ENCODE peak calls at places on chromosomes 12 and 14, in four cellular contexts. E, U, V and Q are unnamed samples.

GRCh38 chr12:106254724-106255123 is 6.9 kb upstream of the CKAP4 start:
- DNase-seq in E (no peak), V (no peak), U (no peak), Q (no peak)

GRCh38 chr12:92597997-92598396 is 104.8 kb upstream of the PLEKHG7 start:
- DNase-seq in U (no peak), V (no peak), E (no peak), Q (no peak)

GRCh38 chr14:74504412-74504811 is 10.8 kb downstream of the ISCA2 start:
- DNase-seq in E (no peak), V (no peak), U (no peak), Q (no peak)

GRCh38 chr12:42235426-42235825 is 2.6 kb downstream of the YAF2 start:
- DNase-seq in V (no peak), U (no peak), E (no peak), Q (no peak)

GRCh38 chr12:66269757-66270383 is 32.4 kb upstream of the HELB start:
- DNase-seq in V (peak; percentile 69), E (peak; percentile 49), U (peak; percentile 5), Q (no peak)

GRCh38 chr12:64625243-64626077 is 15.2 kb downstream of the RASSF3 start:
- DNase-seq in V (peak; percentile 86), U (peak; percentile 78), E (peak; percentile 72), Q (no peak)

GRCh38 chr12:67048371-67048770 is 220.8 kb upstream of the CAND1 start:
- DNase-seq in E (no peak), U (no peak), V (no peak), Q (no peak)

GRCh38 chr12:49789992-49790391 is 38.2 kb downstream of the NCKAP5L start:
- DNase-seq in V (no peak), U (no peak), E (no peak), Q (no peak)

GRCh38 chr12:68521848-68522502 is 88.7 kb upstream of the RAP1B start:
- DNase-seq in V (no peak), U (no peak), E (no peak), Q (no peak)

GRCh38 chr14:87205811-87206210 is 787.2 kb downstream of the GALC start:
- DNase-seq in E (no peak), U (no peak), V (no peak), Q (no peak)

GRCh38 chr12:10590976-10591375 is 22.4 kb downstream of the MAGOHB start:
- DNase-seq in V (no peak), E (no peak), U (no peak), Q (no peak)

GRCh38 chr14:101819251-101819990 is 57.9 kb downstream of the PPP2R5C start:
- DNase-seq in E (no peak), U (no peak), V (no peak), Q (no peak)

GRCh38 chr12:11710431-11710830 is 61.0 kb downstream of the ETV6 start:
- DNase-seq in E (no peak), U (no peak), V (no peak), Q (no peak)

GRCh38 chr14:96630281-96630680 is 128.1 kb downstream of the PAPOLA start:
- DNase-seq in U (no peak), V (no peak), E (no peak), Q (no peak)

GRCh38 chr14:72710212-72710611 is 183.7 kb downstream of the DPF3 start:
- DNase-seq in U (no peak), E (no peak), V (no peak), Q (no peak)

GRCh38 chr12:121748571-121749265 is 36.2 kb downstream of the TMEM120B start:
- DNase-seq in E (peak; percentile 89), V (no peak), U (no peak), Q (no peak)

GRCh38 chr12:26666286-26666685 is 166.7 kb downstream of the ITPR2 start:
- DNase-seq in V (no peak), E (no peak), U (no peak), Q (no peak)

GRCh38 chr12:118050972-118051910 is 9.7 kb downstream of the WSB2 start:
- DNase-seq in E (no peak), V (no peak), U (no peak), Q (no peak)

GRCh38 chr12:26493656-26494055 is 298.3 kb downstream of the SSPN start:
- DNase-seq in V (no peak), E (no peak), U (no peak), Q (no peak)

GRCh38 chr12:123602651-123603195 is 824 bp downstream of the DDX55 start:
- DNase-seq in E (no peak), V (peak; percentile 72), U (no peak), Q (no peak)

GRCh38 chr14:59754256-59754655 is 116.3 kb downstream of the RTN1 start:
- DNase-seq in V (no peak), U (no peak), E (no peak), Q (no peak)

GRCh38 chr12:15323530-15323929 is 1.2 kb downstream of the PTPRO start:
- DNase-seq in E (no peak), U (no peak), V (no peak), Q (no peak)

DNA sequence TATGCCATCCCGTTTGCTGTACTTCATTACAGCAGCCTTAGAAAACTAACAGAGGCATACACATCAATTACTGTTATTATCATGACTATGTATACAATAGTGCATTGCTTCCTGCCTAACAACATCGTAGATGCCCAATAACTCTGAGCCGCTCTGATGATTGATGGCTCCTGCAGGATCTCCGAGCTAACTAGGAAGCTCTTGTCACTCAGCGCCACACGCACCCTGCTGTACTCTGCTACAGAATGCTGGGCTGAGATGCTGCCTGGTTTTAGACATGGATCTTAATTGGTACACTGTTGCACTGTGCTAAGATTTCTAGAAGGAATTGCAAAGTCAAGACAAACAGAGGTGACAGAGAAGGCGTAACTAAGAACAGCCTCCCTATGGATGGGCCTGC is 169.3 kb downstream of the SLC15A4 start:
- DNase-seq in E (no peak), U (no peak), V (no peak), Q (no peak)
- TF ChIP-seq POLR2AphosphoS5 in E (no peak), U (no peak), V (no peak), Q (no peak)

GRCh38 chr14:68775614-68776126 is 17.2 kb downstream of the ZFP36L1 start:
- DNase-seq in E (no peak), U (no peak), V (no peak), Q (no peak)
- TF ChIP-seq SPI1 in E (no peak), U (no peak), V (no peak), Q (no peak)

GRCh38 chr12:38465020-38465419 is 148.4 kb downstream of the ALG10B start:
- DNase-seq in E (no peak), V (no peak), U (no peak), Q (no peak)
- TF ChIP-seq POLR2AphosphoS5 in E (no peak), V (no peak), U (no peak), Q (no peak)

DNA sequence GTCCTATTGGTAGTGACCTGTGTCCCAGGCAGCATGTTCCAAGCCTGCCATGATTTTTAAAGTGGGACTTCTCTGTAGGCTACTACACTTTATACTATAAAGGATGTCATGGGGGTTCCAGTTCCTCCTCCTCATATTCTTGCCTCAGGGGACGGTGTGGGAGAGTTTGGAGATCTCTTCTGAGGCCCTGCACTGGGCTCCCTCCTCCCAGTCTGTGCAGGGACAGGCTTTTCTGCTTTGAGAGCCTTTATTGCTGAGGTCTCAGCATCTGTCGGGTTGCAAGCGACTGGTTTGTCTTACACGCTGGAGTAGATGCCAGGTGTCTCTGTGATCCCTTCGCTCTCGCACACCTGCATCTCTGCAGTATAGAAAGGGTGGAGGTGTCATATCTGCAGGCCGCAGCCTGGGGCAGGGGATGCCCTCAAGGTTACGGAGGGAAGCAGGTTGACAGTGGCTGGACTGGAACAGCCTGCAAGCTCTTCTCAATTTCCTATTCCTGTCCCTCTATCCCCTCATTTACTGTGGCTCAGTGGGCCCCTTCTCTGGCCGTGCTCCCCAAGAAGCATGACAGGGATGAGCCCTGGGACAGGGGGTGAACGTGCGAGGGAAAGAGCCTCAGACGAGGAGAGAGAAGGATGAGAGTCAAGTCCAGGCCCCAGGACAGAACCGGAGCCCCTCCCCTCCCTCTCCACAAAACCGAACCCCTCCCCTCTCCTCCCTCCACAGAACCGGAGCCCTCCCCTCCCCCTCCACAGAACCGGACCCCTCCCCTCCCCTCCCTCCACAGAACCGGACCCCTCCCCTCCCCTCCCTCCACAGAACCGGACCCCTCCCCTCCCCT is 51.3 kb downstream of the SLC6A12 start:
- DNase-seq in U (no peak), V (no peak), E (no peak), Q (no peak)
- TF ChIP-seq SPI1 in U (no peak), V (no peak), E (no peak), Q (no peak)

DNA sequence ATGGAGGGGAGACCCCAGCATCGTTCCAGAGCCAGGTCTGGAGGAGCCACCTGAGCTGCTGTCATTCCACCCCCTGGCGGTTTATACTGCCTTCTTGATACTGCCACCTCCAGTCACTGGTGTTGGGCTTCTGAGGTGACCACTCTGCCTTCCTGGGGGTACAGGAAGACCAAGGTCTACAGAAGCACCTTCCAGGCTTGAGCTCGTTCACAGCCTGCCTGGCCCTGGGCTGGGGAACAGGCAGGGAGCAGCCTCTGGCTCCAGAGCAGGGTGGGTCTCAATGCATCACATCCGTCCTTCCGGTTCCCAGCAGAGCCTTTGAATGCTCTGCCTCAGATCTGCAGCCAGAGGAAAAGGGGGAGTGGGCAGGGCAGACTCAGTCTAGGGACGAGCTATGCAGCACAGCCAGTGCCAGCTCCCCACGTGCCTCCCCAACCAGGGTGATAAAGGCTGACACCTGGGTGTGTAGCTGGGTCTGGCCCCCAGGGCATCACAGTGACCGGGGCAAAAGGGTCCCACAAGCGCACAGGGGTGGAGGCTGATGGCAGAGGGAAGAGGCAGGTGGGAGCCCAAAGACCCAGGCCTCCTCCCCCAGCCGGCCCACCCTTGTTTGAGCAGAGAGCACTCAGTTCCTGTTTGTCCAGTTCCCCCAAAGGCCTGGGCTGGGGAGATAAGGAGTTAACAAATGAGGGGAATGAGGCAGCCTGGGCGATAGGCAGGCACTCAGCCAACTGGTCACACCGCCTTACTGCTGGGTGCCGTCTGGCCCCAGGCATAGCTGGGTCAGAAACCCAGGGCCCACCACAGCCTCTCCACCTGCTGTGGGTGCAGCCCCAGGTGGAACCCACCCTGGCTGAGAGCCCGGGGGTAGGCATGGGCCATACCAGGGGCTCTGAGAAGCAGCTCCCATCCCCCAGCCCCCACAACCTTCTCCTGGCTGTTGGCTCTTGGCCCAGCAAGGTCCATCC is 17.1 kb downstream of the DEGS2 start:
- DNase-seq in E (peak; percentile 92), U (no peak), V (peak; percentile 33), Q (no peak)
- TF ChIP-seq POLR2AphosphoS5 in E (peak; percentile 85), U (no peak), V (peak; percentile 14), Q (no peak)

GRCh38 chr14:22163051-22163450 is 426.0 kb downstream of the DAD1 start:
- DNase-seq in E (no peak), V (no peak), U (no peak), Q (no peak)
- TF ChIP-seq SPI1 in E (no peak), V (no peak), U (no peak), Q (no peak)